ENCODE peak calls at places on chromosomes 4 and X, in seven cellular contexts. I, R, Y, T, P, X and N are unnamed samples.
A peak's percentile ranks its signal among the peaks of the same experiment; 100 is the strongest.

GRCh38 chrX:44101300-44101699 is 128.1 kb upstream of the NDP start:
- DNase-seq in I (no peak), R (peak; percentile 1), Y (no peak), T (peak; percentile 1), P (no peak), X (no peak), N (no peak)

GRCh38 chr4:128979934-128980333 is 113.4 kb downstream of the SCLT1 start:
- DNase-seq in I (no peak), R (peak; percentile 83), Y (no peak), T (peak; percentile 88), P (no peak), X (no peak), N (peak; percentile 79)

GRCh38 chr4:48944659-48945290 is 38.2 kb upstream of the OCIAD2 start:
- DNase-seq in I (no peak), R (no peak), Y (peak; percentile 15), T (no peak), P (no peak), X (no peak), N (no peak)

GRCh38 chr4:150366487-150366999 is 215.4 kb upstream of the MAB21L2 start:
- DNase-seq in I (no peak), R (no peak), Y (no peak), T (no peak), P (no peak), X (no peak), N (peak; percentile 90)

GRCh38 chr4:78876568-78877320 is 62.5 kb downstream of the PAQR3 start:
- DNase-seq in I (no peak), R (peak; percentile 57), Y (no peak), T (peak; percentile 48), P (no peak), X (no peak), N (no peak)

GRCh38 chr4:156754832-156755570 is 216.6 kb downstream of the PDGFC start:
- DNase-seq in I (no peak), R (no peak), Y (no peak), T (no peak), P (no peak), X (no peak), N (no peak)

GRCh38 chr4:46839128-46839527 is 69.9 kb downstream of the COX7B2 start:
- DNase-seq in I (no peak), R (no peak), Y (no peak), T (no peak), P (no peak), X (no peak), N (no peak)

GRCh38 chrX:49972313-49972712 is 49.9 kb downstream of the CLCN5 start:
- DNase-seq in I (no peak), R (peak; percentile 69), Y (no peak), T (peak; percentile 7), P (no peak), X (no peak), N (no peak)

GRCh38 chrX:7202206-7202605 is 54.3 kb upstream of the PUDP start:
- DNase-seq in I (no peak), R (no peak), Y (no peak), T (no peak), P (no peak), X (no peak), N (no peak)

GRCh38 chr4:6622744-6623143 is 17.7 kb upstream of the MRFAP1 start:
- DNase-seq in I (no peak), R (no peak), Y (no peak), T (no peak), P (no peak), X (no peak), N (no peak)

GRCh38 chr4:182869697-182870096 is 47.5 kb downstream of the DCTD start:
- DNase-seq in I (no peak), R (no peak), Y (no peak), T (no peak), P (peak; percentile 11), X (no peak), N (no peak)

GRCh38 chr4:112296949-112297483 is at the start of gene ALPK1:
- DNase-seq in I (no peak), R (peak; percentile 95), Y (no peak), T (peak; percentile 92), P (no peak), X (no peak), N (peak; percentile 71)

GRCh38 chr4:43457866-43458265 is 565.4 kb downstream of the GRXCR1 start:
- DNase-seq in I (no peak), R (no peak), Y (no peak), T (peak; percentile 3), P (no peak), X (no peak), N (no peak)

GRCh38 chr4:146179784-146180405 is 4.4 kb downstream of the LSM6 start:
- DNase-seq in I (no peak), R (no peak), Y (no peak), T (no peak), P (no peak), X (no peak), N (no peak)

GRCh38 chr4:128844931-128845330 is 35.4 kb downstream of the JADE1 start:
- DNase-seq in I (peak; percentile 64), R (no peak), Y (peak; percentile 90), T (peak; percentile 32), P (peak; percentile 71), X (no peak), N (no peak)

GRCh38 chrX:103629295-103630170 is 758 bp downstream of the TCEAL1 start:
- DNase-seq in I (peak; percentile 62), R (peak; percentile 74), Y (peak; percentile 57), T (peak; percentile 82), P (peak; percentile 77), X (peak; percentile 39), N (no peak)

GRCh38 chr4:62531731-62532130 is 1331.6 kb downstream of the ADGRL3 start:
- DNase-seq in I (no peak), R (no peak), Y (no peak), T (no peak), P (no peak), X (no peak), N (no peak)
- TF ChIP-seq CTCF in I (no peak), R (no peak), Y (no peak), T (no peak), P (no peak), X (no peak), N (no peak)

GRCh38 chrX:41025926-41026325 is 59.3 kb upstream of the USP9X start:
- DNase-seq in I (no peak), R (peak; percentile 54), Y (no peak), T (no peak), P (no peak), X (no peak), N (no peak)
- H3K4me3 ChIP-seq in I (no peak overlapping the region), R (no peak overlapping the region), Y (no peak overlapping the region), T (no peak overlapping the region), P (no peak overlapping the region), X (no peak overlapping the region), N (no peak overlapping the region)

DNA sequence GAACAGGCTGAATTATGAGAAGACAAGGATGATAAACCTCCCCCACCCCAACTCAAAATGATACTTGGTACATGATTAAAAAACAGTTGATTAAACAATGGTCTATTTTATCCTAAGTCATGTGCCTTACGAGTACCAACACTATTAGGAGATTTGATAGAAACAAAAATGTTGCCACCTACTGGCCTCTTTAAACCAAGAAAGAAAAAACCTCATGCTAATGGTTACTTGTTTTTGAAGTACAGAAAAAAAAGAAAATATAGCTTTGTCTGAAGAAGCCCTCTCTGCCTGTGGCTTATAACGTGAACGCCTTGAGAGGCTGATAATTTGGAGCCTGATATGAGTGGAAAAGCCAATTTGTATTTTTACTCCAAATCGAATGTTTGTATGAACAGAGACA is 538.2 kb downstream of the DMD start:
- DNase-seq in I (no peak), R (peak; percentile 1), Y (no peak), T (no peak), P (no peak), X (no peak), N (no peak)
- TF ChIP-seq CTCF in I (no peak), R (peak; percentile 7), Y (no peak), T (no peak), P (no peak), X (no peak), N (peak; percentile 9)

DNA sequence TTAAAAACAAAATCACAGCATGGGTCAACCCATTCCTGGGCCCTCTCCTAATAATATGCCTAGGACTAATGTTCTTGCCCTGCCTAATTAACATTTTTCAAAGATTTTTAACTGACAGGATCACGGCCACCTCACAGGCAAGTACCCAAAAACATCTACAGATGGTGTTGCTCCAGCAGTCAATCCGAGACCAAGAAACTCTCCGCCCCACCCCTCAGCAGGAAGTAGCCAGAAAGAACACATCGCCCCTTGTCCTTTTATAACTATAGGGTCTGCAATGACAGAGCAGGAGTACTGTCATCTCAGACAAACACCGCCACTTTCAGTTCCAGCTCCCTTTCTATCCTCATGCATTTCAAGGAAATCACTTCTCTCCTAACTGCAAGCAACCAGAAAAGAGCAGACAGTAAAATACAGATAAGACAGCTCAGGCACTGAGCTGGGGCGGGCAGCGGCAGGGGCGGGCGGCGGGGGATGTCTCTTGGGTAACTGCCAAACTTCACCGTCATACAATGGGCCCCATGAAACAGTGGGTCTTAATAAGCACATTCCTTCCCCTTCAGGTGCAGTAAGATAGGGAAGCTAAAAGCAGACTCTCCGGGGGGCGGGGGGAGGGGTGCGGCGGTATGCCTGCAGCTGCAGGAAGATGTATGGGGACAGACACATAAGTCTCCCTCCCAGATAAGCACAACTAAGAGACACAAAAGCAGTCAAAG is 67.4 kb downstream of the ZNF182 start:
- DNase-seq in I (no peak), R (peak; percentile 25), Y (no peak), T (no peak), P (no peak), X (no peak), N (no peak)
- H3K4me3 ChIP-seq in I (peak overlapping the region; percentile 34), R (peak overlapping the region; percentile 6), Y (no peak overlapping the region), T (no peak overlapping the region), P (no peak overlapping the region), X (no peak overlapping the region), N (no peak overlapping the region)

GRCh38 chr4:26857278-26858034 is 3.2 kb upstream of the STIM2 start:
- DNase-seq in I (peak; percentile 91), R (peak; percentile 93), Y (peak; percentile 93), T (peak; percentile 95), P (peak; percentile 95), X (peak; percentile 90), N (no peak)
- TF ChIP-seq CTCF in I (peak; percentile 31), R (no peak), Y (peak; percentile 6), T (no peak), P (no peak), X (no peak), N (no peak)

DNA sequence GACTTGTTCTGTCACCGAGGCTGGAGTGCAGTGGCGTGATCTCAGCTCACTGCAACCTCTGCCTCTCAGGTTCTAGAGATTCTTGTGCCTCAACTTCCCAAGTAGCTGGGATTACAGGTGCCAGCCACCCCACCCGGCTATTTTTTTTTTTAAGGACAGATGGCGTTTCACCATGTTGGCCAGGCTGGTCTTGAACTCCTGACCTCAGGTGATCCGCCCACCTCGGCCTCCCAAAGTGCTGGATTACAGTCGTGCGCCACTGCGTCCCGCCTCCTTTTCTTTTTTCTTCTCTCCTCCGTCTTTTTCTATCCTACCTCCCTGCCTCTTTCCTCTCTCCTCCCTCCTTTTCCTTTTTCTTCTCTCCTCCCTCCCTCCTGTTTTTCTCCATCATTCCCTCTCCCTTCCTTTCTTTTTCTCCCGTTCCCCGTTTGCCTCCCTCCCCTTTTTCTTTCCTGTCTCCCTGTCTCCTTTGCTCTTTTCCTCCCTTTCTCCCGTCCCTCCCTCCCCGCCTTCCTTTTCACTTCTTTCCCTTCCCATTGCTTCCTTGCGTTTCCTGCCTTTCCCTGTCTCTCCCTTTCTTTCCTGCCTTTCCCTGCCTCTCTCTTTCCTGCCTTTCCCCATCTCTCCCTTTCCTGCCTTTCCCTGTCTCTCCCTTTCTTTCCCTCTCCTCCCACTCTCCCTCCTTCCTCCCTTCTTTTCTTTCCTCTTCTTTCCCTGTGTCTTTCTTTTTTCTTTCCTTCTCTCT is 2.1 kb upstream of the SLC25A6 start:
- DNase-seq in I (no peak), R (no peak), Y (peak; percentile 9), T (no peak), P (peak; percentile 9), X (no peak), N (no peak)
- H3K4me3 ChIP-seq in I (peak overlapping the region; percentile 100), R (no peak overlapping the region), Y (no peak overlapping the region), T (peak overlapping the region; percentile 79), P (no peak overlapping the region), X (no peak overlapping the region), N (no peak overlapping the region)